ENCODE peak calls at places on chromosome 21, in five cellular contexts. W is sigmoid colon, M is endothelial cell of umbilical vein, S is breast epithelium, E is suprapubic skin. C is an unnamed sample.

GRCh38 chr21:7917729-7918128 is 2603.7 kb upstream of the TPTE start:
- DNase-seq in W (no peak), M (peak; percentile 55), S (no peak), E (no peak), C (no peak)

GRCh38 chr21:32881458-32881857 is 109.9 kb upstream of the PAXBP1 start:
- DNase-seq in W (no peak), M (no peak), S (no peak), E (no peak), C (no peak)

GRCh38 chr21:43639470-43640178 is 19.7 kb downstream of the HSF2BP start:
- DNase-seq in W (no peak), M (no peak), S (no peak), E (no peak), C (no peak)

GRCh38 chr21:14072761-14073535 is 137.8 kb downstream of the LIPI start:
- DNase-seq in W (no peak), M (no peak), S (no peak), E (no peak), C (no peak)

GRCh38 chr21:17682924-17683323 is 70.2 kb upstream of the BTG3 start:
- DNase-seq in W (no peak), M (no peak), S (no peak), E (no peak), C (no peak)

GRCh38 chr21:33362044-33362555 is 37.3 kb downstream of the IFNAR1 start:
- DNase-seq in W (no peak), M (no peak), S (no peak), E (peak; percentile 41), C (peak; percentile 67)

GRCh38 chr21:33856893-33857527 is 58.6 kb downstream of the ATP5PO start:
- DNase-seq in W (peak; percentile 35), M (no peak), S (no peak), E (no peak), C (peak; percentile 68)

GRCh38 chr21:41367598-41368360 is 6.0 kb downstream of the MX2 start:
- DNase-seq in W (peak; percentile 62), M (no peak), S (no peak), E (peak; percentile 45), C (no peak)

GRCh38 chr21:18244721-18245486 is at the start of gene CHODL:
- DNase-seq in W (no peak), M (no peak), S (no peak), E (no peak), C (no peak)

GRCh38 chr21:15422761-15423160 is 307.0 kb upstream of the USP25 start:
- DNase-seq in W (no peak), M (no peak), S (no peak), E (no peak), C (no peak)

GRCh38 chr21:45818904-45819285 is 162.7 kb upstream of the COL6A1 start:
- DNase-seq in W (peak; percentile 57), M (no peak), S (no peak), E (no peak), C (no peak)

GRCh38 chr21:35622612-35623011 is 437.7 kb downstream of the SETD4 start:
- DNase-seq in W (no peak), M (no peak), S (no peak), E (no peak), C (no peak)

GRCh38 chr21:33290441-33290840 is 24.3 kb downstream of the IL10RB start:
- DNase-seq in W (no peak), M (no peak), S (no peak), E (no peak), C (no peak)

GRCh38 chr21:26966360-26966977 is 419 bp downstream of the ADAMTS5 start:
- DNase-seq in W (peak; percentile 69), M (no peak), S (peak; percentile 22), E (peak; percentile 79), C (no peak)
- H3K27ac ChIP-seq in W (peak overlapping the region; percentile 75), M (no peak overlapping the region), S (peak overlapping the region; percentile 98), E (peak overlapping the region; percentile 86), C (peak overlapping the region; percentile 40)

DNA sequence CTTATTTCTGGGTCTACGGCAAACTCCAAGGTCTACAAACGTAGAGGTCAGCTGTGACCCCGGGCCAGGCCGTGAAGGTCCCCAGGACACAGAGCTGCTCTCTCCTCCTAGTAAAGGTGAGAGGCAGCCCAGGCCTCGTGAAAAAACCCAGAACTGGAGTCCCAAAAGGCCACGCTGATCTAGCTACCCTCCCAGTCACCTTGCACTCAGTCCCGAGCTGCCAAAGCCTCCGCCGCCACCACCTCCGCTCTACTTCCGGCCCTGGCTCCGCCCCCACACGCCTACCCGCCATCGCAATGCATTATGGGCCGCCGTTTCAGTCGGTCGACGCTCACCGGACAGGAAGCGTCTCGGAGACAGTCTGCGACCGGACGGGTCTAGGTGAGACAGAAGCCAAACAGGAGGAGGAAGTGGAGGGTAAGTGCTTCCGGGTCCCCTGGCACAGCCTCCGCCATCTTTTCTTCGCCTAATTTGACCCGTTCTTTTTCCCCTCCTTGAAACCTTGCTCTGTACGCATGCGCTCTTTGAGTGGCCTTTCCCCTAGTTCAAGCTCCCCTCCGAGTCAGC is at the start of the genes ATP5PF and GABPA:
- DNase-seq in W (peak; percentile 99), M (peak; percentile 98), S (peak; percentile 97), E (peak; percentile 98), C (peak; percentile 95)
- TF ChIP-seq POLR2A in W (peak; percentile 94), M (peak; percentile 85), S (peak; percentile 73), E (peak; percentile 67), C (peak; percentile 50)

GRCh38 chr21:44706706-44707615 is 4.4 kb downstream of the TSPEAR start:
- DNase-seq in W (no peak), M (no peak), S (no peak), E (peak; percentile 57), C (no peak)
- H3K4me3 ChIP-seq in W (no peak overlapping the region), M (no peak overlapping the region), S (no peak overlapping the region), E (no peak overlapping the region), C (no peak overlapping the region)

GRCh38 chr21:28761709-28762356 is 230.8 kb downstream of the LTN1 start:
- DNase-seq in W (no peak), M (no peak), S (no peak), E (no peak), C (no peak)

GRCh38 chr21:28762357-28762735 is 230.3 kb downstream of the LTN1 start:
- DNase-seq in W (no peak), M (no peak), S (no peak), E (no peak), C (no peak)

GRCh38 chr21:28758042-28758882 is 234.4 kb downstream of the LTN1 start:
- DNase-seq in W (no peak), M (no peak), S (no peak), E (no peak), C (no peak)

GRCh38 chr21:28754862-28755261 is 237.8 kb downstream of the LTN1 start:
- DNase-seq in W (no peak), M (no peak), S (no peak), E (no peak), C (no peak)

DNA sequence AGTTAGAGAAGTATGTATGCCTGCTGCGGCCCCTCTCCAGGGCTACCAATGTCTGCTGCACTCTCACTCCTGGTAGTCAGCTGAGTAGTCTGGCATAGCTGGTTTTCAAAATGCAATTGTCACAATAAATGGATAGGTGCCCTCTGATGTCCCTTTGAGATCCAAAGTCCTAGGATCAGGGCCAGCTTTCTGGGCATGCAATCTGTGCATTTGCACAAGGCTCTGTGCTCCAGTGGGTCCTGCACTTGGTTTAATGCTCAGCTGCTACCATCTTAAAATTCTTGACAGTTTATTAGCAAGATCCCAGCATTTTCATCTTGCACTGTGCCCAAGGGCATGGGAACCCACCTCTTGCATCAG is 233.8 kb downstream of the LTN1 start:
- DNase-seq in W (no peak), M (no peak), S (no peak), E (no peak), C (no peak)
- H3K27ac ChIP-seq in W (peak overlapping the region; percentile 79), M (no peak overlapping the region), S (no peak overlapping the region), E (no peak overlapping the region), C (no peak overlapping the region)

GRCh38 chr21:27134513-27134912 is 167.6 kb upstream of the ADAMTS5 start:
- DNase-seq in W (no peak), M (no peak), S (no peak), E (no peak), C (no peak)
- TF ChIP-seq POLR2A in W (no peak), M (no peak), S (no peak), E (no peak), C (no peak)

GRCh38 chr21:31872072-31872451 is 758 bp upstream of the HUNK start:
- DNase-seq in W (no peak), M (no peak), S (no peak), E (no peak), C (no peak)
- H3K4me3 ChIP-seq in W (peak overlapping the region; percentile 67), M (no peak overlapping the region), S (peak overlapping the region; percentile 69), E (peak overlapping the region; percentile 89), C (no peak overlapping the region)

GRCh38 chr21:28257276-28257675 is 735.4 kb downstream of the LTN1 start:
- DNase-seq in W (no peak), M (peak; percentile 38), S (no peak), E (no peak), C (no peak)
- H3K27ac ChIP-seq in W (no peak overlapping the region), M (no peak overlapping the region), S (no peak overlapping the region), E (no peak overlapping the region), C (no peak overlapping the region)

DNA sequence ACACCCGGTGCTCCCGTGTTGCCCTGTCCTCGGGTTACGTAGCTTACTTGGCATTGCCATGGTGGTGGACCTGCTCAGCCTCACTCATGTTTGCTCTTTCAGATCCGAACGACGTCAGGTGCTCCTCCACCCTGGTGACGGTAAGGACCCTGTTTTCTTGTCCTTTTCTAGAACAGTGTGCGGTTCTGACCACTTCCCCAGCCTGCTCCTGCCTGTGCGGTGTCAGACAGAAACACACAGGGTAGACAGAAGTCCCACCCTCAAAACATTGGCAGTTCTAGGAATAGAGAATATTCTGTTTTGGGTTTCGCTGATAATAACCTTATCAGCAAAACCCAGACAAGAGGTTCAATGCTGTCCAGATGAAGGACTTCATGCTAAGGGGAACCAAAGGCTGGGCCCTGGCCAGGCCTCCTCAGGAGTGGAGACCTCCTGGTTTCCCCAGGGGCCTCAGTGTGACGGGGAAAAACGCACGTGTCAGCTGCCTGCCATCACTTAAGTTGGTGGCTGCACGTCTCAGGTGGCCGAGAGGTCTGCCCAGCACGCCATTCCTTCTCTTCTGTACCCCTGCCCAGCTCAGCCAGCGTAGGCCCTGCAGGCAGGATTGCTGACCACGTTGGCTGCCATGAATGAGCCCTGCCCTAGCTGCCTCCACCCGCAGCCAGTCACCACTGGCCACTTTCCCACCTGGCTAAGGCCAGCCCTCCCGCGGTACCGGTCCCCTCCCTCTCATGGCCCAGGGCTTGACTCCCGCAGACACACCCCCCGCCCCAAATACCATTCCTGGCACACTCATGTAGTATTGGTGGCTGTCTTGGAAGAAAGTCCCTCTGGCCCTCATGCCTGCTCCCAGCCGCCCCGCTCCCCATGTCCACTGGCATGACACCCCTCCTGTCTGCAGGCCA is 33.6 kb downstream of the SLC37A1 start:
- DNase-seq in W (peak; percentile 56), M (no peak), S (no peak), E (no peak), C (no peak)
- TF ChIP-seq POLR2A in W (no peak), M (no peak), S (no peak), E (no peak), C (no peak)

GRCh38 chr21:16587141-16587570 is 857.4 kb downstream of the USP25 start:
- DNase-seq in W (peak; percentile 69), M (peak; percentile 85), S (peak; percentile 48), E (no peak), C (peak; percentile 76)
- H3K4me3 ChIP-seq in W (peak overlapping the region; percentile 25), M (no peak overlapping the region), S (peak overlapping the region; percentile 53), E (peak overlapping the region; percentile 52), C (no peak overlapping the region)